ENCODE peak calls at places on chromosomes 12 and 14, in four cellular contexts. A is ascending aorta; M is adipocyte; I is stimulated activated CD4-positive, alpha-beta T cell treated with anti-CD3 and anti-CD28 coated beads, Interleukin-1b, Interleukin-23, amount 100 ng/mL, for 24 hours. L is an unnamed sample.
A peak's percentile ranks its signal among the peaks of the same experiment; 100 is the strongest.

GRCh38 chr14:53432378-53432802 is 279.3 kb upstream of the DDHD1 start:
- DNase-seq in A (no peak), M (peak; percentile 66), I (no peak), L (peak; percentile 65)

GRCh38 chr14:21395450-21395849 is 11.6 kb upstream of the SUPT16H start:
- DNase-seq in A (no peak), M (no peak), I (no peak), L (no peak)

GRCh38 chr14:73289729-73290128 is 52.4 kb downstream of the PAPLN start:
- DNase-seq in A (no peak), M (peak; percentile 47), I (no peak), L (no peak)

GRCh38 chr14:32933623-32933942 is 5.1 kb upstream of the NPAS3 start:
- DNase-seq in A (no peak), M (peak; percentile 61), I (no peak), L (peak; percentile 69)

GRCh38 chr14:29462772-29463171 is 464.9 kb downstream of the PRKD1 start:
- DNase-seq in A (no peak), M (no peak), I (no peak), L (no peak)

GRCh38 chr12:108106599-108106998 is 22.5 kb upstream of the WSCD2 start:
- DNase-seq in A (no peak), M (no peak), I (no peak), L (no peak)

GRCh38 chr14:23008836-23009235 is 1.1 kb downstream of the C14orf93 start:
- DNase-seq in A (no peak), M (no peak), I (no peak), L (no peak)

GRCh38 chr12:64256166-64256800 is 34.2 kb upstream of the KICS2 start:
- DNase-seq in A (no peak), M (peak; percentile 94), I (no peak), L (peak; percentile 83)

GRCh38 chr12:53051881-53052412 is 2.1 kb downstream of the TNS2 start:
- DNase-seq in A (no peak), M (no peak), I (no peak), L (no peak)